ENCODE peak calls at places on chromosome 11, in five cellular contexts. P, W, M, S and X are unnamed samples.

GRCh38 chr11:126969865-126970479 is 30.6 kb downstream of the KIRREL3 start:
- DNase-seq in P (no peak), W (no peak), M (peak; percentile 14), S (no peak), X (no peak)

GRCh38 chr11:128302425-128303186 is 284.8 kb downstream of the ETS1 start:
- DNase-seq in P (no peak), W (peak; percentile 90), M (no peak), S (no peak), X (no peak)

GRCh38 chr11:121350314-121351046 is 57.9 kb downstream of the SC5D start:
- DNase-seq in P (no peak), W (no peak), M (no peak), S (no peak), X (no peak)

GRCh38 chr11:75762885-75763284 is 5.7 kb upstream of the DGAT2 start:
- DNase-seq in P (no peak), W (no peak), M (peak; percentile 78), S (no peak), X (no peak)

GRCh38 chr11:85663080-85663729 is 1.7 kb downstream of the CREBZF start:
- DNase-seq in P (no peak), W (no peak), M (no peak), S (no peak), X (no peak)

GRCh38 chr11:125457814-125458343 is 38.2 kb downstream of the FEZ1 start:
- DNase-seq in P (no peak), W (no peak), M (no peak), S (peak; percentile 19), X (no peak)

GRCh38 chr11:10041803-10042202 is 252.2 kb downstream of the SBF2 start:
- DNase-seq in P (no peak), W (no peak), M (no peak), S (no peak), X (no peak)

GRCh38 chr11:78946945-78947914 is 372.6 kb upstream of the NARS2 start:
- DNase-seq in P (no peak), W (no peak), M (peak; percentile 40), S (no peak), X (no peak)

GRCh38 chr11:58898106-58898505 is 41.2 kb upstream of the GLYATL1 start:
- DNase-seq in P (no peak), W (no peak), M (no peak), S (no peak), X (no peak)

GRCh38 chr11:70872950-70873735 is 379.2 kb downstream of the SHANK2 start:
- DNase-seq in P (no peak), W (no peak), M (no peak), S (no peak), X (no peak)

GRCh38 chr11:78808903-78809302 is 234.2 kb upstream of the NARS2 start:
- DNase-seq in P (no peak), W (no peak), M (no peak), S (peak; percentile 66), X (no peak)

GRCh38 chr11:33172996-33173395 is 11.7 kb upstream of the CSTF3 start:
- DNase-seq in P (no peak), W (no peak), M (no peak), S (no peak), X (no peak)

GRCh38 chr11:18723991-18724390 is 2.0 kb downstream of the IGSF22 start:
- DNase-seq in P (no peak), W (no peak), M (no peak), S (no peak), X (no peak)

GRCh38 chr11:27524155-27524554 is 17.6 kb upstream of the LIN7C start:
- DNase-seq in P (no peak), W (no peak), M (peak; percentile 71), S (no peak), X (peak; percentile 13)

GRCh38 chr11:79098096-79098495 is 342.7 kb downstream of the TENM4 start:
- DNase-seq in P (no peak), W (no peak), M (no peak), S (no peak), X (no peak)

GRCh38 chr11:62242021-62242420 is at the start of gene SCGB1D2:
- DNase-seq in P (no peak), W (no peak), M (peak; percentile 44), S (no peak), X (peak; percentile 5)

GRCh38 chr11:58024601-58025091 is 965 bp downstream of the OR9Q1 start:
- DNase-seq in P (no peak), W (no peak), M (no peak), S (peak; percentile 54), X (no peak)

GRCh38 chr11:102014756-102015155 is 32.5 kb upstream of the CFAP300 start:
- DNase-seq in P (no peak), W (no peak), M (no peak), S (no peak), X (no peak)

GRCh38 chr11:122439911-122440782 is 215.4 kb upstream of the UBASH3B start:
- DNase-seq in P (no peak), W (no peak), M (no peak), S (no peak), X (no peak)

GRCh38 chr11:82080160-82080559 is 653.5 kb downstream of the FAM181B start:
- DNase-seq in P (no peak), W (no peak), M (peak; percentile 11), S (no peak), X (no peak)

GRCh38 chr11:65424200-65425104 is 1.9 kb downstream of the NEAT1 start:
- DNase-seq in P (no peak), W (peak; percentile 72), M (peak; percentile 34), S (peak; percentile 70), X (no peak)

GRCh38 chr11:77442394-77443053 is 31.4 kb downstream of the PAK1 start:
- DNase-seq in P (no peak), W (no peak), M (no peak), S (no peak), X (no peak)

GRCh38 chr11:8503872-8504491 is 90.0 kb downstream of the STK33 start:
- DNase-seq in P (no peak), W (no peak), M (peak; percentile 83), S (peak; percentile 20), X (peak; percentile 9)

GRCh38 chr11:8934735-8935478 is 2.2 kb upstream of the C11orf16 start:
- DNase-seq in P (no peak), W (no peak), M (peak; percentile 63), S (no peak), X (peak; percentile 67)

GRCh38 chr11:108973402-108974119 is 308.7 kb downstream of the DDX10 start:
- DNase-seq in P (no peak), W (no peak), M (peak; percentile 84), S (no peak), X (peak; percentile 67)

GRCh38 chr11:16494918-16495691 is 138.8 kb upstream of the SOX6 start:
- DNase-seq in P (no peak), W (no peak), M (no peak), S (no peak), X (no peak)

GRCh38 chr11:44607987-44608386 is 42.5 kb downstream of the CD82 start:
- DNase-seq in P (no peak), W (no peak), M (no peak), S (no peak), X (no peak)

GRCh38 chr11:17020831-17021230 is 6.6 kb upstream of the PLEKHA7 start:
- DNase-seq in P (no peak), W (no peak), M (no peak), S (no peak), X (no peak)

GRCh38 chr11:35148163-35148562 is 9.2 kb downstream of the CD44 start:
- DNase-seq in P (no peak), W (peak; percentile 73), M (no peak), S (no peak), X (no peak)

GRCh38 chr11:120820040-120820439 is 203.9 kb upstream of the TBCEL start:
- DNase-seq in P (no peak), W (no peak), M (no peak), S (no peak), X (no peak)

GRCh38 chr11:13298765-13299164 is 21.2 kb downstream of the BMAL1 start:
- DNase-seq in P (no peak), W (no peak), M (no peak), S (no peak), X (no peak)

GRCh38 chr11:20156876-20157613 is 3.2 kb downstream of the DBX1 start:
- DNase-seq in P (no peak), W (no peak), M (no peak), S (no peak), X (no peak)

GRCh38 chr11:83158474-83158786 is 1.5 kb downstream of the PCF11 start:
- DNase-seq in P (no peak), W (no peak), M (no peak), S (no peak), X (no peak)

GRCh38 chr11:108983621-108984020 is 318.8 kb downstream of the DDX10 start:
- DNase-seq in P (no peak), W (no peak), M (no peak), S (no peak), X (no peak)